ENCODE peak calls at places on chromosomes 11 and 22, in four cellular contexts. One of them, this sample, is unnamed.

GRCh38 chr11:79018371-79018849 is 422.4 kb downstream of the TENM4 start:
- DNase-seq in A549: no peak
- DNase-seq in HCT116: no peak
- DNase-seq in endodermal cell: peak
- DNase-seq in this sample: no peak

GRCh38 chr11:102476812-102477211 is 24.2 kb upstream of the TMEM123 start:
- DNase-seq in HCT116: no peak
- DNase-seq in endodermal cell: no peak
- DNase-seq in A549: no peak
- DNase-seq in this sample: no peak

GRCh38 chr11:50075856-50076255 is 43.2 kb downstream of the OR4C45 start:
- DNase-seq in endodermal cell: no peak
- DNase-seq in A549: no peak
- DNase-seq in HCT116: no peak
- DNase-seq in this sample: no peak

GRCh38 chr11:1422481-1422880 is 32.7 kb downstream of the BRSK2 start:
- DNase-seq in HCT116: no peak
- DNase-seq in endodermal cell: peak
- DNase-seq in A549: peak
- DNase-seq in this sample: peak

GRCh38 chr11:132858203-132858602 is 674.1 kb downstream of the OPCML start:
- DNase-seq in HCT116: no peak
- DNase-seq in endodermal cell: peak
- DNase-seq in A549: peak
- DNase-seq in this sample: peak

GRCh38 chr22:39983346-39983745 is 11.4 kb upstream of the FAM83F start:
- DNase-seq in HCT116: no peak
- DNase-seq in A549: no peak
- DNase-seq in endodermal cell: no peak
- DNase-seq in this sample: no peak

GRCh38 chr11:829946-830294 is 2.2 kb downstream of the CRACR2B start:
- DNase-seq in A549: no peak
- DNase-seq in HCT116: no peak
- DNase-seq in endodermal cell: no peak
- DNase-seq in this sample: no peak

GRCh38 chr11:63609536-63609935 is 4.7 kb downstream of the PLAAT3 start:
- DNase-seq in HCT116: no peak
- DNase-seq in A549: no peak
- DNase-seq in endodermal cell: no peak
- DNase-seq in this sample: no peak

GRCh38 chr11:746289-747175 is 732 bp upstream of the TALDO1 start:
- DNase-seq in A549: peak
- DNase-seq in endodermal cell: peak
- DNase-seq in HCT116: no peak
- DNase-seq in this sample: no peak

GRCh38 chr11:2302280-2302843 is 549 bp downstream of the TSPAN32 start:
- DNase-seq in HCT116: no peak
- DNase-seq in A549: no peak
- DNase-seq in endodermal cell: peak
- DNase-seq in this sample: no peak

GRCh38 chr22:39240841-39241631 is 3.7 kb downstream of the PDGFB start:
- DNase-seq in HCT116: peak
- DNase-seq in A549: peak
- DNase-seq in endodermal cell: no peak
- DNase-seq in this sample: peak

GRCh38 chr11:76782526-76783293 is 446 bp upstream of the TSKU start:
- DNase-seq in endodermal cell: peak
- DNase-seq in A549: peak
- DNase-seq in HCT116: peak
- DNase-seq in this sample: peak

GRCh38 chr11:62539238-62539925 is 7.2 kb downstream of the AHNAK start:
- DNase-seq in endodermal cell: peak
- DNase-seq in A549: peak
- DNase-seq in HCT116: no peak
- DNase-seq in this sample: no peak

GRCh38 chr11:63937713-63938480 is 905 bp upstream of the NAA40 start:
- DNase-seq in HCT116: no peak
- DNase-seq in A549: no peak
- DNase-seq in endodermal cell: peak
- DNase-seq in this sample: peak

GRCh38 chr11:18457435-18457834 is 1.8 kb downstream of the LDHAL6A start:
- DNase-seq in HCT116: peak
- DNase-seq in A549: peak
- DNase-seq in endodermal cell: no peak
- DNase-seq in this sample: peak

GRCh38 chr11:2537896-2538855 is 93.4 kb downstream of the KCNQ1 start:
- DNase-seq in HCT116: no peak
- DNase-seq in endodermal cell: peak
- DNase-seq in A549: no peak
- DNase-seq in this sample: no peak

GRCh38 chr11:63911440-63911839 is 5.5 kb downstream of the RCOR2 start:
- DNase-seq in endodermal cell: peak
- DNase-seq in HCT116: no peak
- DNase-seq in A549: no peak
- DNase-seq in this sample: no peak

GRCh38 chr22:47014946-47015345 is 252.5 kb downstream of the TBC1D22A start:
- DNase-seq in HCT116: no peak
- DNase-seq in A549: no peak
- DNase-seq in endodermal cell: no peak
- DNase-seq in this sample: peak

GRCh38 chr22:19105867-19106802 is 16.1 kb downstream of the DGCR2 start:
- DNase-seq in HCT116: no peak
- DNase-seq in A549: no peak
- DNase-seq in endodermal cell: no peak
- DNase-seq in this sample: no peak

GRCh38 chr22:46619830-46620501 is at the start of gene GRAMD4:
- DNase-seq in endodermal cell: no peak
- DNase-seq in A549: no peak
- DNase-seq in HCT116: no peak
- DNase-seq in this sample: no peak

GRCh38 chr11:93861808-93862207 is 11.4 kb upstream of the VSTM5 start:
- DNase-seq in HCT116: no peak
- DNase-seq in A549: no peak
- DNase-seq in endodermal cell: no peak
- DNase-seq in this sample: no peak

GRCh38 chr11:3166268-3167142 is 1.4 kb upstream of the OSBPL5 start:
- DNase-seq in HCT116: no peak
- DNase-seq in endodermal cell: peak
- DNase-seq in A549: no peak
- DNase-seq in this sample: no peak

GRCh38 chr22:43878831-43879550 is 12.8 kb downstream of the PNPLA5 start:
- DNase-seq in HCT116: no peak
- DNase-seq in A549: no peak
- DNase-seq in endodermal cell: peak
- DNase-seq in this sample: no peak

GRCh38 chr11:47354913-47355282 is 2.4 kb upstream of the MYBPC3 start:
- DNase-seq in endodermal cell: no peak
- DNase-seq in A549: no peak
- DNase-seq in HCT116: no peak
- DNase-seq in this sample: no peak

GRCh38 chr22:42442746-42443145 is 10.5 kb upstream of the NFAM1 start:
- DNase-seq in A549: no peak
- DNase-seq in endodermal cell: no peak
- DNase-seq in HCT116: no peak
- DNase-seq in this sample: no peak

GRCh38 chr22:48371391-48371790 is 1456.3 kb downstream of the BRD1 start:
- DNase-seq in endodermal cell: peak
- DNase-seq in A549: no peak
- DNase-seq in HCT116: no peak
- DNase-seq in this sample: no peak

GRCh38 chr22:41330169-41330568 is 28.8 kb downstream of the ZC3H7B start:
- DNase-seq in A549: no peak
- DNase-seq in endodermal cell: no peak
- DNase-seq in HCT116: no peak
- DNase-seq in this sample: no peak

GRCh38 chr22:21044931-21045584 is 688 bp upstream of the LRRC74B start:
- DNase-seq in HCT116: no peak
- DNase-seq in endodermal cell: no peak
- DNase-seq in A549: no peak
- DNase-seq in this sample: no peak

GRCh38 chr11:109926941-109927340 is 166.3 kb upstream of the ZC3H12C start:
- DNase-seq in HCT116: no peak
- DNase-seq in A549: no peak
- DNase-seq in endodermal cell: no peak
- DNase-seq in this sample: no peak

GRCh38 chr11:6022954-6023353 is 7.6 kb downstream of the OR56A1 start:
- DNase-seq in endodermal cell: peak
- DNase-seq in A549: peak
- DNase-seq in HCT116: peak
- DNase-seq in this sample: peak

GRCh38 chr11:19187880-19188279 is 13.9 kb downstream of the CSRP3 start:
- DNase-seq in endodermal cell: no peak
- DNase-seq in A549: no peak
- DNase-seq in HCT116: no peak
- DNase-seq in this sample: no peak

GRCh38 chr11:59756496-59756840 is 1.3 kb downstream of the STX3 start:
- DNase-seq in endodermal cell: no peak
- DNase-seq in A549: peak
- DNase-seq in HCT116: no peak
- DNase-seq in this sample: no peak

GRCh38 chr11:95076416-95076815 is 9.7 kb downstream of the SRSF8 start:
- DNase-seq in A549: peak
- DNase-seq in HCT116: no peak
- DNase-seq in endodermal cell: peak
- DNase-seq in this sample: no peak

GRCh38 chr11:113896156-113896879 is 8.3 kb upstream of the HTR3B start:
- DNase-seq in HCT116: peak
- DNase-seq in A549: peak
- DNase-seq in endodermal cell: peak
- DNase-seq in this sample: no peak

GRCh38 chr11:77557553-77557952 is 32.2 kb upstream of the AQP11 start:
- DNase-seq in endodermal cell: peak
- DNase-seq in HCT116: no peak
- DNase-seq in A549: peak
- DNase-seq in this sample: no peak

GRCh38 chr11:134576721-134577171 is 164.7 kb upstream of the B3GAT1 start:
- DNase-seq in A549: no peak
- DNase-seq in endodermal cell: peak
- DNase-seq in HCT116: no peak
- DNase-seq in this sample: peak

GRCh38 chr11:123590296-123590912 is 64.0 kb downstream of the SCN3B start:
- DNase-seq in endodermal cell: no peak
- DNase-seq in A549: peak
- DNase-seq in HCT116: peak
- DNase-seq in this sample: no peak

GRCh38 chr11:75023446-75024067 is 34.8 kb downstream of the NEU3 start:
- DNase-seq in HCT116: no peak
- DNase-seq in endodermal cell: no peak
- DNase-seq in A549: no peak
- DNase-seq in this sample: no peak
- H3K4me3 ChIP-seq in HCT116: no peak
- H3K4me3 ChIP-seq in endodermal cell: no peak
- H3K4me3 ChIP-seq in A549: no peak
- H3K4me3 ChIP-seq in this sample: no peak

GRCh38 chr11:10441652-10442503 is 13.2 kb upstream of the AMPD3 start:
- DNase-seq in endodermal cell: no peak
- DNase-seq in HCT116: no peak
- DNase-seq in A549: no peak
- DNase-seq in this sample: no peak
- H3K4me3 ChIP-seq in endodermal cell: no peak
- H3K4me3 ChIP-seq in HCT116: no peak
- H3K4me3 ChIP-seq in A549: no peak
- H3K4me3 ChIP-seq in this sample: no peak

GRCh38 chr11:8263769-8264410 is at the start of gene LMO1:
- DNase-seq in A549: peak
- DNase-seq in endodermal cell: peak
- DNase-seq in HCT116: peak
- DNase-seq in this sample: peak

GRCh38 chr11:8261316-8261715 is 2.4 kb downstream of the LMO1 start:
- DNase-seq in endodermal cell: no peak
- DNase-seq in A549: no peak
- DNase-seq in HCT116: no peak
- DNase-seq in this sample: no peak

GRCh38 chr11:8263109-8263768 is 439 bp downstream of the LMO1 start:
- DNase-seq in HCT116: no peak
- DNase-seq in A549: no peak
- DNase-seq in endodermal cell: peak
- DNase-seq in this sample: no peak

GRCh38 chr11:8261921-8262551 is 1.6 kb downstream of the LMO1 start:
- DNase-seq in HCT116: no peak
- DNase-seq in A549: no peak
- DNase-seq in endodermal cell: peak
- DNase-seq in this sample: no peak

GRCh38 chr11:8262552-8263108 is 1.0 kb downstream of the LMO1 start:
- DNase-seq in A549: no peak
- DNase-seq in HCT116: no peak
- DNase-seq in endodermal cell: peak
- DNase-seq in this sample: no peak
- H3K4me3 ChIP-seq in A549: peak
- H3K4me3 ChIP-seq in HCT116: no peak
- H3K4me3 ChIP-seq in endodermal cell: peak
- H3K4me3 ChIP-seq in this sample: no peak

DNA sequence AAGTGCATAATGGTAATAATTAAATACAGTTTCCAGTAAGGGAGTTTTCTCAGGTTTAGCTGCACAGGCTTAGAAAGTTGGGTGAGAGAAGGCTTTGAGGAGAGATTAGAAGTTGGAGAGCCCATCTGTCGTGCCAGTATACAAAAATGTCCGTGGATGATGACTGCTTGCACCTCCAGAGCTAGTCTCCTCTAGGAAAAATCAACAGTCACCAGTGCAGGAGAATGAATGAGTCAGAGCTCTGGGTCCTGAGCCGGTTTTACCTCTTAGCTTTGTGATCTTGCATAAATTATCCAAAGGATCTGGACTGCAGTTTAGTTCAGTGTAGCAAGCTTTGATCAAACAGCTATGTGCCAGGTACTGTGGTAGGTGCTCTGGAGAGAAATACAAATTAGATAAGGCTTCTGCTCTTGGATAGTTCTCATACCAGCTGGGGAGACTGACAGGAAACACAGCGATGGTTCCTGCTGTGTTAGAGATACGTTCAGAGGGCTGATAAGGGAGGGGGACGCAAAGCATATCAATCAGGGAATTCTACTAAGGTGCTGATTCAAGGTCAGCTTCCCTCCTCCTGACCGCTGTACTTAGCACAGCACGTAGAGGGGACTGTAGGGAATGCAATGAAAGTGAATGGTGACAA is 125.9 kb downstream of the TEAD1 start:
- DNase-seq in endodermal cell: peak
- DNase-seq in A549: peak
- DNase-seq in HCT116: peak
- DNase-seq in this sample: peak
- H3K4me3 ChIP-seq in endodermal cell: peak
- H3K4me3 ChIP-seq in A549: peak
- H3K4me3 ChIP-seq in HCT116: peak
- H3K4me3 ChIP-seq in this sample: peak

This sample was measured in Caco-2.